ENCODE peak calls at places on chromosomes 1 and 21, in eight cellular contexts. B is endothelial cell, Q is heart left ventricle, Z is spleen, W is stomach, M is lower leg skin, I is upper lobe of right lung, V is OCI-LY7. K is an unnamed sample.

GRCh38 chr1:31577515-31578191 is 1.3 kb downstream of the TINAGL1 start:
- DNase-seq in B (no peak), Q (peak), Z (no peak), W (no peak), M (no peak), I (peak), V (no peak), K (peak)

GRCh38 chr21:45825209-45825602 is 156.4 kb upstream of the COL6A1 start:
- DNase-seq in B (no peak), Q (no peak), Z (peak), W (no peak), M (no peak), I (no peak), V (no peak), K (peak)

GRCh38 chr1:246317291-246317690 is 189.8 kb downstream of the SMYD3 start:
- DNase-seq in B (no peak), Q (no peak), Z (no peak), W (no peak), M (no peak), I (no peak), V (no peak), K (no peak)

GRCh38 chr21:46477765-46478164 is 19.1 kb downstream of the DIP2A start:
- DNase-seq in B (no peak), Q (no peak), Z (no peak), W (no peak), M (no peak), I (no peak), V (no peak), K (no peak)

GRCh38 chr1:154419620-154420020 is 14.5 kb downstream of the IL6R start:
- DNase-seq in B (no peak), Q (peak), Z (peak), W (peak), M (peak), I (peak), V (no peak), K (peak)

GRCh38 chr1:9843576-9843945 is 19.8 kb upstream of the CLSTN1 start:
- DNase-seq in B (no peak), Q (no peak), Z (peak), W (peak), M (no peak), I (no peak), V (no peak), K (no peak)

GRCh38 chr1:68497358-68497698 is 446 bp upstream of the DEPDC1 start:
- DNase-seq in B (no peak), Q (no peak), Z (no peak), W (no peak), M (no peak), I (no peak), V (no peak), K (no peak)

GRCh38 chr1:76037314-76037713 is 37.2 kb upstream of the ST6GALNAC3 start:
- DNase-seq in B (no peak), Q (no peak), Z (no peak), W (no peak), M (no peak), I (no peak), V (no peak), K (no peak)

GRCh38 chr1:223219318-223219635 is 76.2 kb upstream of the TLR5 start:
- DNase-seq in B (no peak), Q (no peak), Z (no peak), W (no peak), M (no peak), I (no peak), V (no peak), K (peak)

GRCh38 chr21:34630536-34631143 is 15.7 kb upstream of the RCAN1 start:
- DNase-seq in B (peak), Q (no peak), Z (no peak), W (no peak), M (peak), I (no peak), V (peak), K (no peak)

GRCh38 chr1:158930504-158930903 is 848 bp upstream of the PYHIN1 start:
- DNase-seq in B (no peak), Q (no peak), Z (no peak), W (no peak), M (no peak), I (no peak), V (peak), K (no peak)

GRCh38 chr1:39925727-39926342 is 24.1 kb upstream of the MYCL start:
- DNase-seq in B (no peak), Q (no peak), Z (no peak), W (no peak), M (no peak), I (no peak), V (no peak), K (no peak)

GRCh38 chr1:115655307-115655664 is 13.5 kb downstream of the VANGL1 start:
- DNase-seq in B (no peak), Q (no peak), Z (no peak), W (no peak), M (no peak), I (no peak), V (no peak), K (no peak)

GRCh38 chr21:45026066-45026745 is 48.2 kb upstream of the ADARB1 start:
- DNase-seq in B (no peak), Q (peak), Z (peak), W (no peak), M (no peak), I (no peak), V (no peak), K (no peak)

GRCh38 chr1:248850536-248851251 is 8.2 kb downstream of the ZNF692 start:
- DNase-seq in B (no peak), Q (no peak), Z (no peak), W (no peak), M (no peak), I (peak), V (no peak), K (peak)

GRCh38 chr1:109470245-109470644 is 3.9 kb downstream of the SYPL2 start:
- DNase-seq in B (no peak), Q (no peak), Z (no peak), W (no peak), M (no peak), I (no peak), V (no peak), K (peak)

GRCh38 chr1:94926365-94926914 is 470 bp downstream of the CNN3 start:
- DNase-seq in B (peak), Q (peak), Z (peak), W (peak), M (peak), I (peak), V (no peak), K (peak)

GRCh38 chr1:110630770-110631663 is 24.9 kb upstream of the KCNA2 start:
- DNase-seq in B (peak), Q (peak), Z (peak), W (peak), M (no peak), I (peak), V (peak), K (peak)

GRCh38 chr1:13450204-13450603 is 40.0 kb downstream of the PRAMEF20 start:
- DNase-seq in B (no peak), Q (no peak), Z (no peak), W (no peak), M (no peak), I (no peak), V (no peak), K (no peak)

GRCh38 chr1:47443530-47444316 is 5.9 kb downstream of the FOXD2 start:
- DNase-seq in B (no peak), Q (no peak), Z (no peak), W (no peak), M (no peak), I (no peak), V (no peak), K (no peak)

GRCh38 chr1:248215880-248216279 is 15.3 kb upstream of the OR2M4 start:
- DNase-seq in B (no peak), Q (no peak), Z (no peak), W (no peak), M (no peak), I (no peak), V (no peak), K (no peak)

GRCh38 chr1:188433428-188433827 is 1604.7 kb downstream of the PLA2G4A start:
- DNase-seq in B (no peak), Q (no peak), Z (no peak), W (no peak), M (no peak), I (no peak), V (no peak), K (no peak)

GRCh38 chr1:241846862-241847539 is 1.0 kb upstream of the EXO1 start:
- DNase-seq in B (no peak), Q (no peak), Z (no peak), W (no peak), M (no peak), I (no peak), V (no peak), K (no peak)
- TF ChIP-seq CTCF in B (no peak), Q (no peak), Z (no peak), W (no peak), M (no peak), I (no peak), V (no peak), K (no peak)

GRCh38 chr1:179955318-179955638 is 668 bp downstream of the CEP350 start:
- DNase-seq in B (no peak), Q (peak), Z (no peak), W (no peak), M (no peak), I (no peak), V (no peak), K (no peak)
- TF ChIP-seq CTCF in B (no peak), Q (no peak), Z (no peak), W (no peak), M (no peak), I (no peak), V (peak), K (no peak)

DNA sequence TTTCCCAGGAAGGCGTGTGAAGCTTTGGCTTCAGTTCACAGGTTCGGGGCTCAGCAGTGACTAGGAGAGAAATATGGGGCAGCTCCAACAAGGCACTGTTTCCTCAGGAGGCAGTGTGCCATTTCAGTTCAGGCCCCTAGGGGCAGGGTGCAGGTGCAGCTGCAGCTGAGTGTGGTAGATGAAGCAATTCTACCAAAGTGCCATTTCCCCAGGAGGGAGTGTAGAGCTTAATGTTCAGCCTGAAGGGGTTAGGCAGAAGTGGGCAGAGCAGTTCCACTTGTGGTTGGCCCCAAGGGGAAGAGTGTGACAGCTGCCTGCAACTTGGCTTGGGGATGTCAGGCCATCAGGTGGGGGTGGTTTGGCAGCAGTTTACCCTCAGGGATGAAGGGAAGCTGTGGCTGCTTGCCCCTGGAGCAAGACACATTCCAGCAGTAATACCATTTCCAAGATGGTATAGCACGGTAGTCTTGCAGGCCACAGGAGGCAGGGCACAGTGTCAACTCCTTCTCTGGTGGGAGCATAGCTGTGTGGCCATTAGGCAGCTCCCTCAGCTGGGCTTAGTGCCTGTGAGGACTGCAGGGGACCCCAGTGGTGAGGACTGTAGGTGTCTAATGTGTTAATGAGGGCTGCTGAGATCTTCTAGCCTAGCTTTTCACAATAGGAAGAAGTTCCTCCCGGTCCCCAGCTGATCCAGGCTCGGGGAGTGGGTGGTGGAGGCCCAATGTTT is 34.7 kb downstream of the RGSL1 start:
- DNase-seq in B (peak), Q (no peak), Z (peak), W (no peak), M (no peak), I (peak), V (peak), K (no peak)
- TF ChIP-seq CTCF in B (peak), Q (peak), Z (peak), W (no peak), M (no peak), I (peak), V (peak), K (peak)

GRCh38 chr21:26769613-26770188 is 75.5 kb downstream of the ADAMTS1 start:
- DNase-seq in B (peak), Q (no peak), Z (no peak), W (no peak), M (no peak), I (no peak), V (no peak), K (no peak)
- TF ChIP-seq CTCF in B (peak), Q (peak), Z (no peak), W (no peak), M (no peak), I (peak), V (peak), K (peak)

DNA sequence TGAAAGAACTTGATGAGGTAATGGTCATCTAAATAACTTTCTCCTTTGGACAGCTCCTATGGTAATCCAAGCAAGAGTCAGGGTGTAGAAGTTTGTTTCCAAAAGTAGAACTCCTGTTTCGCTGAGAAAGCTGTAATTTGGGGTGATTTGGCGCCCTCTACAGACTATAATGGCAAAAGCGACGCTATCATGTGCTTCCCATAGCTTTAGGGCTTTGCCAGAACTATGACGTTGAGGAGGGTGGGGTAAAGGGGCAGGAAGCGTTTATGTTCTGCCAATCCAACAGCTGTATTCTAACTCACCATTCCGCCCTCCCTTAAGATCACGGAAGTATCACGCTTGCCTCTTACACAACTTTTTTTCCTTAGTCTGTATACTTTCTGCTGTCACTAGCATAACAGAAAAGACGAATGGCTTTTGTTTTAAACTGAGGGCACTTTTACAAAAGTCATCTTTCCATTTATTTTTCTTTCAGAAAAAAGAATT is at the start of gene FMO4:
- DNase-seq in B (peak), Q (peak), Z (peak), W (peak), M (peak), I (peak), V (peak), K (peak)
- TF ChIP-seq CTCF in B (peak), Q (peak), Z (peak), W (no peak), M (no peak), I (peak), V (peak), K (peak)

DNA sequence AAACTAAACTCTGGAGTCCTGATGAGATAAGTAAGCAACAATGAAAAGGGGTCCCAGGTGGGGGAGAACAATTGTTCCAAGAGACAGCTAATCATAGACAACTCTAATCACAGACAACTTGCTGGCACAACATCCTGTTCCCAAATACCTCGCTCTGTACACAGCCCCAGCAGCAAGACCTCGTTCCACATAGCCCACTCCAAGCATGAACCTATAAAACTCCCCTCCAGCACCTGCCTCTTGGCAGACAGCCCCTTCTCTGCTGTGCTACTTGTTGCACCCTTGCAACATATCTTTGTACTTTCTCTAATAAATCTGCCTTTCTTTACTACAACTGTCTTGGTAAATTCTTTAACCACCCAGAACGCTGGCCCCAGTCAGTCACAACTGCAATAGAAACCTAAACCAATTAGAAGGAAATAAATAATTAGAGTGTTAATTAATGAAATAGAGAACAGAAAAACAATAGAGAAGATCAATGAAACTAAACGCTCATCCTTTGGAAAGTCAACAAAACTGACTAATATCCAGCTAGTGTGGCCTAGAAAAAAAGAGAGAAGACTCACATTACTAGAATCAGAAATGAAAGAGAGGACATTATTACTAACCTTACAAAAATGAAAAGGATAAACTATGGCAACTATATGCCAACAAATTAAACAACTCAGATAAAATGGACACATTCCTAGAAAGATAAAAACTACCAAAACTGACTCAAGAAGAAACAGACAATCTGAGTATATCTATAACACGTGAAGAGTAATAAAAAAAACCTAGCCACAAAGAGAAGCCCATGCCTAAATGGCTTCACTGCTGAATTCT is 36.1 kb downstream of the LRRC40 start:
- DNase-seq in B (no peak), Q (no peak), Z (no peak), W (no peak), M (no peak), I (no peak), V (no peak), K (no peak)
- TF ChIP-seq CTCF in B (no peak), Q (no peak), Z (no peak), W (no peak), M (no peak), I (no peak), V (no peak), K (no peak)

DNA sequence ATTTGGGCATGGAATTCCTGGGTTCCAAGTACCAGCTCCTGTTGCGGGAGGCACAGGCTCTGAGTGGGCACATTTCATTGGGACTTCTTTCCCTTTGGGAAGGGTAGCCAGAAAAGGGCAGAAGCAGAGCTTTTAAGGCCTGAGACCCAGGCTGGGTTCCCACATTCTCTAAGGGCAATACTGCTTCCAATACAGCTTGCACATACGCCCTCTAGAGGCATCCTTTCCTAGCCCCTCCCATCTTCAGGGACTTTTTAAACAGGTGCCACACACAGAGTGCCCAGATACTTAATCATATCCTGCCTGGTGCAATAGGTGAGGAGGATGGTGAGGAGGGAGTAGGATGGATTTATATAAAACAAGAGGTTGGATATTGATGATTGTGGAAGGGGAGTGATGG is 5.7 kb downstream of the GPR88 start:
- DNase-seq in B (no peak), Q (no peak), Z (no peak), W (no peak), M (no peak), I (no peak), V (peak), K (no peak)
- TF ChIP-seq CTCF in B (peak), Q (no peak), Z (no peak), W (no peak), M (no peak), I (peak), V (peak), K (peak)

GRCh38 chr1:228772516-228773212 is 37.4 kb downstream of the RHOU start:
- DNase-seq in B (no peak), Q (no peak), Z (no peak), W (no peak), M (no peak), I (no peak), V (no peak), K (no peak)
- TF ChIP-seq CTCF in B (no peak), Q (no peak), Z (no peak), W (no peak), M (no peak), I (no peak), V (no peak), K (no peak)

DNA sequence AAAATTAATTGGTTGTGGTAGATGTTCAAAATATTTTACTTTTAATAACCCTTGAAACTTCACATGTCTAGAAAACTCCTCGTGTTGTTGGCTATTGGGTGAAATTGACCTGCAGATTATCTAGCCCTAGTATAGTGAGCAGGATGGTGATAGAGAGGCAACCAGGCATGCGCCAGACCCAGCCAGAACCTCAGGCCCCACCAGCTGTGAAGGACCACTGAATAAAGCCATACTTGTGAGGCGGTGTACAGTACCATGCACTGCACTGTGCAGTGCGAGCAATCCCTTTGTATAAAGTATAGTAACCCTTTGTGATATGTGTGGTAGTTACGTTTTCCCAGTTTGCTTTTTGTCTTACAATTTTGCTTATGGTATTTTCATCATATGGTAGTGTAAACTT is 8.5 kb downstream of the TTF2 start:
- DNase-seq in B (no peak), Q (no peak), Z (no peak), W (no peak), M (no peak), I (no peak), V (no peak), K (no peak)
- TF ChIP-seq CTCF in B (no peak), Q (no peak), Z (no peak), W (no peak), M (no peak), I (no peak), V (no peak), K (no peak)

GRCh38 chr1:32893198-32894018 is 7.1 kb downstream of the HPCA start:
- DNase-seq in B (no peak), Q (peak), Z (peak), W (peak), M (no peak), I (peak), V (peak), K (no peak)

GRCh38 chr1:32891630-32892029 is 5.3 kb downstream of the HPCA start:
- DNase-seq in B (no peak), Q (no peak), Z (no peak), W (no peak), M (no peak), I (no peak), V (no peak), K (no peak)

GRCh38 chr1:32891241-32891570 is 4.9 kb downstream of the HPCA start:
- DNase-seq in B (no peak), Q (no peak), Z (no peak), W (no peak), M (no peak), I (peak), V (no peak), K (no peak)

GRCh38 chr1:32894019-32894600 is 7.1 kb downstream of the TMEM54 start:
- DNase-seq in B (no peak), Q (no peak), Z (peak), W (no peak), M (no peak), I (peak), V (no peak), K (no peak)

GRCh38 chr1:32892368-32893197 is 6.3 kb downstream of the HPCA start:
- DNase-seq in B (peak), Q (peak), Z (peak), W (no peak), M (no peak), I (peak), V (peak), K (no peak)
- TF ChIP-seq CTCF in B (peak), Q (peak), Z (no peak), W (no peak), M (no peak), I (peak), V (peak), K (peak)

K was measured in osteocyte.